ENCODE peak calls at places on chromosomes 6 and 20, in six cellular contexts. P, J, N, M, I and Y are unnamed samples.

GRCh38 chr6:2819891-2820814 is 21.5 kb downstream of the SERPINB1 start:
- DNase-seq in P (no peak), J (no peak), N (no peak), M (no peak), I (no peak), Y (no peak)

GRCh38 chr6:101208152-101208551 is 185.4 kb upstream of the GRIK2 start:
- DNase-seq in P (no peak), J (no peak), N (peak; percentile 46), M (no peak), I (no peak), Y (no peak)

GRCh38 chr6:144264270-144265060 is 20.7 kb upstream of the UTRN start:
- DNase-seq in P (peak; percentile 79), J (peak; percentile 76), N (peak; percentile 91), M (no peak), I (peak; percentile 66), Y (no peak)

GRCh38 chr6:26575494-26575939 is 21.2 kb upstream of the ABT1 start:
- DNase-seq in P (no peak), J (no peak), N (no peak), M (no peak), I (no peak), Y (no peak)

GRCh38 chr20:1718604-1719384 is 61.2 kb upstream of the SIRPG start:
- DNase-seq in P (peak; percentile 36), J (peak; percentile 22), N (peak; percentile 97), M (no peak), I (no peak), Y (no peak)

GRCh38 chr6:168530653-168531071 is 89.7 kb downstream of the SMOC2 start:
- DNase-seq in P (no peak), J (no peak), N (no peak), M (no peak), I (no peak), Y (no peak)

GRCh38 chr6:31402324-31403282 is 792 bp upstream of the MICA start:
- DNase-seq in P (peak; percentile 22), J (peak; percentile 31), N (no peak), M (no peak), I (peak; percentile 22), Y (peak; percentile 54)

GRCh38 chr6:26544473-26544872 is 6.3 kb downstream of the HMGN4 start:
- DNase-seq in P (no peak), J (no peak), N (no peak), M (no peak), I (no peak), Y (no peak)

GRCh38 chr20:32797160-32797468 is 22.6 kb upstream of the MAPRE1 start:
- DNase-seq in P (peak; percentile 14), J (peak; percentile 50), N (no peak), M (no peak), I (no peak), Y (no peak)